ENCODE peak calls at places on chromosomes 6 and 20, in six cellular contexts. W is AG09309, F is fibroblast of mammary gland, J is astrocyte of the cerebellum, C is foreskin fibroblast, V is psoas muscle. D is an unnamed sample.

GRCh38 chr6:42050011-42050896 is at the start of gene TAF8:
- DNase-seq in W (peak), F (peak), J (peak), C (peak), V (peak), D (peak)

GRCh38 chr6:37014667-37015066 is 9.2 kb downstream of the FGD2 start:
- DNase-seq in W (no peak), F (no peak), J (no peak), C (no peak), V (no peak), D (no peak)

GRCh38 chr6:108684809-108685329 is 124.2 kb downstream of the FOXO3 start:
- DNase-seq in W (peak), F (peak), J (peak), C (no peak), V (no peak), D (peak)

GRCh38 chr20:63686492-63687321 is 9.7 kb upstream of the TNFRSF6B start:
- DNase-seq in W (peak), F (peak), J (no peak), C (peak), V (peak), D (peak)

GRCh38 chr6:151765444-151765886 is 42.0 kb upstream of the ESR1 start:
- DNase-seq in W (peak), F (peak), J (peak), C (peak), V (no peak), D (peak)

GRCh38 chr6:302760-303159 is 10.5 kb downstream of the DUSP22 start:
- DNase-seq in W (no peak), F (no peak), J (no peak), C (no peak), V (no peak), D (no peak)

GRCh38 chr20:61497029-61497627 is 245.1 kb downstream of the CDH4 start:
- DNase-seq in W (no peak), F (no peak), J (no peak), C (no peak), V (no peak), D (no peak)

GRCh38 chr20:10602141-10602660 is 71.6 kb downstream of the JAG1 start:
- DNase-seq in W (no peak), F (peak), J (no peak), C (no peak), V (no peak), D (no peak)

GRCh38 chr20:50509923-50510705 is at the start of gene PTPN1:
- DNase-seq in W (peak), F (peak), J (peak), C (peak), V (peak), D (peak)

GRCh38 chr6:82955841-82956240 is 109.8 kb downstream of the UBE3D start:
- DNase-seq in W (peak), F (peak), J (peak), C (peak), V (no peak), D (peak)

GRCh38 chr20:42556575-42556974 is 633.1 kb downstream of the PTPRT start:
- DNase-seq in W (no peak), F (no peak), J (no peak), C (no peak), V (no peak), D (no peak)

GRCh38 chr6:56938634-56939294 is 16.1 kb upstream of the BEND6 start:
- DNase-seq in W (peak), F (peak), J (peak), C (peak), V (no peak), D (peak)

GRCh38 chr6:111661541-111662041 is 55.9 kb upstream of the TRAF3IP2 start:
- DNase-seq in W (no peak), F (no peak), J (no peak), C (no peak), V (peak), D (no peak)

GRCh38 chr20:51894201-51894600 is 91.9 kb upstream of the SALL4 start:
- DNase-seq in W (no peak), F (no peak), J (no peak), C (no peak), V (no peak), D (no peak)

GRCh38 chr6:151071295-151071694 is 168.5 kb upstream of the AKAP12 start:
- DNase-seq in W (peak), F (peak), J (peak), C (peak), V (no peak), D (no peak)

GRCh38 chr6:6694368-6694780 is 105.9 kb downstream of the LY86 start:
- DNase-seq in W (no peak), F (no peak), J (no peak), C (no peak), V (no peak), D (no peak)

GRCh38 chr6:34465551-34466241 is at the start of gene PACSIN1:
- DNase-seq in W (no peak), F (no peak), J (no peak), C (no peak), V (no peak), D (no peak)

GRCh38 chr20:61932199-61932592 is 133.5 kb downstream of the TAF4 start:
- DNase-seq in W (no peak), F (no peak), J (no peak), C (no peak), V (peak), D (no peak)

GRCh38 chr6:27205375-27206278 is 41.9 kb upstream of the PRSS16 start:
- DNase-seq in W (no peak), F (peak), J (no peak), C (no peak), V (no peak), D (peak)

GRCh38 chr6:4901256-4902061 is 102.4 kb downstream of the RPP40 start:
- DNase-seq in W (no peak), F (no peak), J (no peak), C (no peak), V (no peak), D (no peak)

GRCh38 chr6:72363844-72364740 is 257.8 kb upstream of the KCNQ5 start:
- DNase-seq in W (peak), F (peak), J (peak), C (peak), V (no peak), D (peak)

GRCh38 chr20:47551841-47552240 is 50.2 kb downstream of the NCOA3 start:
- DNase-seq in W (no peak), F (peak), J (no peak), C (no peak), V (no peak), D (no peak)

GRCh38 chr20:37316116-37316774 is 26.8 kb downstream of the MANBAL start:
- DNase-seq in W (no peak), F (no peak), J (no peak), C (no peak), V (no peak), D (no peak)

GRCh38 chr20:34435589-34435988 is 72.5 kb downstream of the ITCH start:
- DNase-seq in W (no peak), F (no peak), J (no peak), C (no peak), V (no peak), D (no peak)

GRCh38 chr20:59008715-59009336 is 1.8 kb upstream of the CTSZ start:
- DNase-seq in W (no peak), F (no peak), J (no peak), C (no peak), V (peak), D (no peak)

GRCh38 chr20:60057866-60058807 is 99.9 kb downstream of the CDH26 start:
- DNase-seq in W (no peak), F (peak), J (peak), C (no peak), V (peak), D (no peak)

GRCh38 chr20:36653456-36653855 is 7.5 kb upstream of the SLA2 start:
- DNase-seq in W (no peak), F (no peak), J (no peak), C (no peak), V (no peak), D (no peak)

DNA sequence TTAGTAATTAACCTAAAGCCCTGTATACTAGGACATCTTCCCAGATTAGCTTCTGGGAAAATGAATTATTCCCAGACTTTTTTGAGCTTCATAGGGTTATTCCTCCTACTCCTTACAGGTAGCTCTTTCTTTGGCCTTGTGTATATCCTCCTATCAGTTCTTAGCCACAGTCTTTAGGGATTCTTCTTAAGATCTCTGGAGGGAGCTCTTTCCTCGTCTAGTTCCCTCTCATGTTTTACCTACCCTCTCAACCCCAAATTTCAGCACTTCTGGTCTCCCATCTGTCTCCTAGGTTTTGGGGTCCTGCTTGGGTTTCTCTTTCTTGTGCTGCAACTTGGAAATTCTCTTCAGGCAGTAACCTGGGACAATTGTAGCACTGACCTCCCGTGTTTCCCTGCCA is 46.4 kb upstream of the SLC35B3 start:
- DNase-seq in W (no peak), F (peak), J (no peak), C (no peak), V (no peak), D (peak)
- TF ChIP-seq CTCF in W (peak), F (peak), J (peak), C (peak), V (no peak), D (peak)

DNA sequence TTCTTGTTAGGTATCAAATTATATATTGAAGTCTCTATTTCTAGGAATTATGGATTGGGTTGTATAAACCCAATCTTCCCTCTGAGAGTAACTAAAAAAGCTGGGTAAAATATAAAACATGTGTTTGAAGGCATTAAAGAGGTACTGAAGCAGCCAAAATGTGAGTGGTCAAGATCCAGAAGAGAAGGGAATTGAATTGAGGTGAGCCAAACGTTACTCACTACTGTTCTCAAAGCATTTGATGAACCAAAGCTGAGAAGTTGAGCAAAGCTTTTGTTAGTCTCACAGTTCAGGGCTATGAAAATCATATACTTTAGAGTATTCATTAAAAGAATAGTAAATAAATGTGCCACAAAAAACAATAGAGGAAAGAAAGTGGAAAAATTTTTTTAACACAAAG is 365.8 kb downstream of the BCKDHB start:
- DNase-seq in W (no peak), F (peak), J (no peak), C (no peak), V (no peak), D (no peak)
- H3K4me3 ChIP-seq in W (no peak), F (no peak), J (no peak), C (no peak), V (no peak), D (no peak)

DNA sequence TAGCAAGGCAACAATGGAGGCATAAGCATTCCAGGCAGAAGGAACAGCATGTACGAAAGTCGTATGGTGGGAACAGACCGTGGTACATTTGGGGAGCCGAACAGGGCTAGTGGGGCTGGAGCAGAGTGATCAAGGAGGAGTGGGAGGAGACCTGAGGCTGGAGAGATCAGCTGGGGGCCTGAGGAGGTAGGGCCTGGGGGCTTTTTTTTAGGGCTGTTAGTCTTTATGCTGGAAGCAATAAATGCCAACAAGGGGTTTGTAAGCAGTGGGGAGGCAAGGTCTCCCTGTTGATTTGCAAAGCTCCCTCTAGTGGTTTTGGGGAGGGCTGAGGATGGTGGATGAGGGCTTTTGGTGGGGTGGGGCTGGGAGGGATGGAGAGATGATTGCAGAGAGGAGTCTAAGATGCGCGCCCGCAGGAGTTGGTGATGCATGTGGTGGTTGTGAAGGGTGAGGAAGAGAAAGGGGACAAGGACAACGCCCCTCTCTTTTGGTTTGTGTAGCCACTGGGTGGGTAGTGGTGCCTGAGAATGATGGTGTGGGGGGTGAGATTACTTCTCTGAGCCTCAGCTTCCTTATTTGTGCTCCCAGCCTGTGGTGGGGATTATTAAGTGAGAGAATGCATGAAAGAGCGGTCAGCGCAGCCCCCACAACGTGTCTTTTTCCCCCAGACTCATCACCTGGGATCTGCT is 74.1 kb upstream of the TOX2 start:
- DNase-seq in W (no peak), F (peak), J (no peak), C (no peak), V (no peak), D (no peak)
- TF ChIP-seq CTCF in W (peak), F (peak), J (peak), C (peak), V (no peak), D (peak)

DNA sequence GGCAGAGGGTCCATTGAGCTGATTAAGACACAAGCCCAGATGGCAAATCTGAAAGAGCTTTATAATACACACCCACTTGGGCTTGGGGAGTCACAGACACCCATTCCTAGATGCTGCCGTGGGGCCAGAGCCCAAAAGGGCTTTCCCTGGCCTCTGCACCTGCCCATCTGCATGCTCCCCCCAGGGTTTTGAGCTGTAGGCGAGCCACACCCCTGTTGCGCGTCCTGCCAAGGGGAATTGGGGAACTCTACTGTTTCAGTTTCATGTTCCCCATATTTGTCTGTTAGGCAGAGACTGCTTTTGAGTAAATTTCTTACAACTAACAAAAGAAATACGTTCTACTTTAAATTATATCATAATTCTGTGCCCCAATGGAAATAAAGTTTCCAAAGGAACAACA is 52.9 kb upstream of the FNDC1 start:
- DNase-seq in W (no peak), F (no peak), J (no peak), C (no peak), V (no peak), D (no peak)
- H3K4me3 ChIP-seq in W (no peak), F (no peak), J (no peak), C (no peak), V (no peak), D (no peak)

GRCh38 chr6:43952746-43953145 is 174.5 kb downstream of the MRPL14 start:
- DNase-seq in W (no peak), F (no peak), J (no peak), C (no peak), V (peak), D (no peak)
- TF ChIP-seq CTCF in W (peak), F (peak), J (peak), C (no peak), V (peak), D (peak)

DNA sequence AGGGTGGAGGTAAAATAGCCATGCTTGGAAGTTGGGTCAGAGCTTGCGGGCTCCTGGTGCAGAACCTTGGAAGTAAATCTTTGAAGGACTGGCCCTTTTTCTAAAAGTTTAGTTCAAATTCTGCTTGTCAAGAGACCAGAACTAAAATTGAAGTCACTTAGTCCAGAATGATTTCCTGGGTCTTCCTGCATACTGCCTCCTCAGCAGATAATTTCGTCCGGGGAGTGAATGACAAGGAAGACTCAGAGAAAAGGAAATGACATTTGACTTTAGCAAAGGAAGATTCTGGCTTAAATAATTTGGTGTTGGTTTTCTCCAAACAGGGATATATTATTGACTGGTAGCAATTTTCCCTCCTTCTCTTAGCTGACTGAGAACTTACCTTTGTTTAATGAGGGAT is 1.2 kb downstream of the TM9SF4 start:
- DNase-seq in W (no peak), F (no peak), J (no peak), C (no peak), V (no peak), D (no peak)
- H3K4me3 ChIP-seq in W (peak), F (peak), J (peak), C (peak), V (peak), D (peak)

GRCh38 chr20:49046087-49046900 is at the start of gene CSE1L:
- DNase-seq in W (peak), F (peak), J (peak), C (peak), V (peak), D (peak)
- TF ChIP-seq CTCF in W (peak), F (no peak), J (no peak), C (no peak), V (no peak), D (no peak)

GRCh38 chr20:57391439-57392129 is 388 bp downstream of the RBM38 start:
- DNase-seq in W (no peak), F (no peak), J (no peak), C (no peak), V (peak), D (no peak)

GRCh38 chr20:57387945-57388351 is 3.2 kb upstream of the RBM38 start:
- DNase-seq in W (no peak), F (no peak), J (no peak), C (no peak), V (peak), D (no peak)

GRCh38 chr20:57390604-57391438 is at the start of gene RBM38:
- DNase-seq in W (no peak), F (peak), J (no peak), C (peak), V (peak), D (no peak)

GRCh38 chr20:57388953-57389694 is 2.1 kb upstream of the RBM38 start:
- DNase-seq in W (peak), F (peak), J (no peak), C (peak), V (peak), D (no peak)

GRCh38 chr20:57389695-57390603 is 1.2 kb upstream of the RBM38 start:
- DNase-seq in W (no peak), F (no peak), J (no peak), C (no peak), V (peak), D (no peak)
- H3K4me3 ChIP-seq in W (no peak), F (peak), J (no peak), C (peak), V (peak), D (no peak)

D was measured in HFF-Myc.